ENCODE peak calls at places on chromosome 17, in five cellular contexts. O, Q, I, J and R are unnamed samples.

GRCh38 chr17:79792371-79792871 is 4.5 kb downstream of the CBX8 start:
- DNase-seq in O (no peak), Q (no peak), I (no peak), J (peak; percentile 22), R (no peak)

GRCh38 chr17:62703776-62704380 is 76.4 kb downstream of the MRC2 start:
- DNase-seq in O (peak; percentile 73), Q (peak; percentile 92), I (peak; percentile 60), J (peak; percentile 74), R (peak; percentile 74)

GRCh38 chr17:44193326-44194084 is 6.2 kb downstream of the ATXN7L3 start:
- DNase-seq in O (no peak), Q (no peak), I (no peak), J (no peak), R (no peak)

GRCh38 chr17:65121368-65121767 is 15.8 kb upstream of the RGS9 start:
- DNase-seq in O (no peak), Q (no peak), I (no peak), J (no peak), R (no peak)

GRCh38 chr17:3773511-3773910 is 27.5 kb downstream of the ITGAE start:
- DNase-seq in O (no peak), Q (peak; percentile 67), I (peak; percentile 62), J (peak; percentile 41), R (peak; percentile 9)

GRCh38 chr17:62075308-62075815 is 10.3 kb upstream of the MED13 start:
- DNase-seq in O (no peak), Q (peak; percentile 52), I (peak; percentile 8), J (no peak), R (no peak)

GRCh38 chr17:77127735-77128361 is 12.9 kb upstream of the SEC14L1 start:
- DNase-seq in O (peak; percentile 67), Q (peak; percentile 54), I (no peak), J (no peak), R (no peak)

GRCh38 chr17:77863814-77864161 is 94.7 kb upstream of the TNRC6C start:
- DNase-seq in O (no peak), Q (no peak), I (no peak), J (no peak), R (peak; percentile 91)

GRCh38 chr17:77432791-77433190 is 292.0 kb downstream of the SEC14L1 start:
- DNase-seq in O (no peak), Q (no peak), I (no peak), J (peak; percentile 53), R (no peak)

GRCh38 chr17:2123467-2124251 is 68.8 kb downstream of the HIC1 start:
- DNase-seq in O (no peak), Q (peak; percentile 49), I (no peak), J (peak; percentile 15), R (peak; percentile 6)

GRCh38 chr17:33927732-33928133 is 327.4 kb upstream of the CCL2 start:
- DNase-seq in O (no peak), Q (peak; percentile 10), I (peak; percentile 5), J (peak; percentile 50), R (no peak)

GRCh38 chr17:48051706-48052486 is 3.7 kb downstream of the NFE2L1 start:
- DNase-seq in O (no peak), Q (peak; percentile 94), I (peak; percentile 85), J (no peak), R (peak; percentile 95)

GRCh38 chr17:49371178-49371834 is 9.3 kb upstream of the ZNF652 start:
- DNase-seq in O (no peak), Q (no peak), I (no peak), J (peak; percentile 86), R (peak; percentile 63)

GRCh38 chr17:11330871-11331270 is 89.9 kb downstream of the SHISA6 start:
- DNase-seq in O (no peak), Q (peak; percentile 15), I (no peak), J (peak; percentile 86), R (no peak)

GRCh38 chr17:21397341-21398050 is 21.3 kb downstream of the KCNJ12 start:
- DNase-seq in O (no peak), Q (peak; percentile 65), I (peak; percentile 55), J (no peak), R (no peak)

GRCh38 chr17:63841350-63842172 is 924 bp downstream of the SMARCD2 start:
- DNase-seq in O (no peak), Q (peak; percentile 62), I (peak; percentile 65), J (peak; percentile 55), R (peak; percentile 61)

GRCh38 chr17:40551091-40551873 is 14.0 kb downstream of the CCR7 start:
- DNase-seq in O (no peak), Q (peak; percentile 80), I (peak; percentile 100), J (no peak), R (peak; percentile 98)

GRCh38 chr17:34781571-34782108 is 179.6 kb downstream of the CCT6B start:
- DNase-seq in O (no peak), Q (no peak), I (no peak), J (peak; percentile 22), R (no peak)

GRCh38 chr17:66724581-66725341 is 110.2 kb upstream of the CACNG5 start:
- DNase-seq in O (no peak), Q (peak; percentile 69), I (peak; percentile 88), J (no peak), R (no peak)

GRCh38 chr17:66466933-66467367 is 164.5 kb downstream of the PRKCA start:
- DNase-seq in O (no peak), Q (peak; percentile 97), I (peak; percentile 99), J (peak; percentile 88), R (peak; percentile 88)

GRCh38 chr17:58318065-58318481 is 10.5 kb downstream of the TSPOAP1 start:
- DNase-seq in O (no peak), Q (no peak), I (no peak), J (no peak), R (no peak)

GRCh38 chr17:81831563-81831956 is 1.5 kb downstream of the MCRIP1 start:
- DNase-seq in O (no peak), Q (no peak), I (no peak), J (no peak), R (peak; percentile 66)

GRCh38 chr17:28745777-28746473 is 2.1 kb downstream of the TRAF4 start:
- DNase-seq in O (no peak), Q (peak; percentile 57), I (no peak), J (peak; percentile 83), R (peak; percentile 91)

GRCh38 chr17:50109207-50109606 is 14.1 kb downstream of the PDK2 start:
- DNase-seq in O (no peak), Q (no peak), I (no peak), J (no peak), R (no peak)

GRCh38 chr17:147796-148740 is 10.7 kb downstream of the SCGB1C2 start:
- DNase-seq in O (no peak), Q (no peak), I (no peak), J (no peak), R (no peak)

GRCh38 chr17:78412403-78412802 is 34.0 kb downstream of the PGS1 start:
- DNase-seq in O (no peak), Q (no peak), I (no peak), J (no peak), R (peak; percentile 82)

GRCh38 chr17:75517277-75517865 is 1.0 kb downstream of the TSEN54 start:
- DNase-seq in O (peak; percentile 18), Q (peak; percentile 22), I (no peak), J (peak; percentile 45), R (no peak)

GRCh38 chr17:40830085-40830776 is 7.8 kb upstream of the KRT10 start:
- DNase-seq in O (no peak), Q (no peak), I (no peak), J (no peak), R (no peak)